ENCODE peak calls at places on chromosome 10, in eight cellular contexts. J is neural progenitor cell, Z is fibroblast of lung, H is astrocyte, G is HCT116, M is A673, V is endothelial cell of umbilical vein, N is PC-3. K is an unnamed sample. For H3K4me1, the result is how much of the 10 kb centered on the place peaks cover.

GRCh38 chr10:7696545-7696944 is 6.6 kb upstream of the ITIH2 start:
- DNase-seq in J (no peak), Z (peak), H (peak), G (no peak), M (no peak), V (no peak), N (peak), K (peak)

GRCh38 chr10:133026726-133027395 is 60.9 kb upstream of the ADGRA1 start:
- DNase-seq in J (no peak), Z (no peak), H (no peak), G (no peak), M (no peak), V (no peak), N (no peak), K (no peak)

GRCh38 chr10:73406863-73407262 is 7.0 kb downstream of the ANXA7 start:
- DNase-seq in J (no peak), Z (peak), H (peak), G (no peak), M (no peak), V (no peak), N (no peak), K (no peak)

GRCh38 chr10:44244745-44245600 is 139.9 kb downstream of the CXCL12 start:
- DNase-seq in J (no peak), Z (no peak), H (no peak), G (no peak), M (no peak), V (no peak), N (no peak), K (peak)

GRCh38 chr10:123284022-123284421 is 129.8 kb downstream of the BUB3 start:
- DNase-seq in J (no peak), Z (no peak), H (no peak), G (peak), M (no peak), V (no peak), N (peak), K (peak)

GRCh38 chr10:1560535-1561192 is 176.7 kb downstream of the ADARB2 start:
- DNase-seq in J (no peak), Z (no peak), H (no peak), G (no peak), M (no peak), V (no peak), N (no peak), K (no peak)

GRCh38 chr10:48535416-48536225 is 69.3 kb downstream of the ARHGAP22 start:
- DNase-seq in J (no peak), Z (no peak), H (no peak), G (no peak), M (no peak), V (no peak), N (peak), K (no peak)

GRCh38 chr10:43760514-43760913 is 111.8 kb upstream of the ZNF32 start:
- DNase-seq in J (no peak), Z (no peak), H (no peak), G (no peak), M (no peak), V (no peak), N (no peak), K (no peak)

GRCh38 chr10:29037348-29038113 is 251.3 kb upstream of the LYZL1 start:
- DNase-seq in J (no peak), Z (no peak), H (no peak), G (no peak), M (no peak), V (no peak), N (no peak), K (no peak)

GRCh38 chr10:117989962-117990361 is 56.8 kb downstream of the RAB11FIP2 start:
- DNase-seq in J (no peak), Z (no peak), H (no peak), G (no peak), M (no peak), V (no peak), N (no peak), K (no peak)

GRCh38 chr10:50336140-50336539 is 84.8 kb upstream of the ASAH2 start:
- DNase-seq in J (no peak), Z (no peak), H (no peak), G (no peak), M (no peak), V (no peak), N (no peak), K (no peak)

GRCh38 chr10:128859738-128860386 is 607.2 kb upstream of the MGMT start:
- DNase-seq in J (peak), Z (peak), H (no peak), G (peak), M (peak), V (no peak), N (peak), K (peak)

GRCh38 chr10:112525215-112525614 is 78.2 kb downstream of the VTI1A start:
- DNase-seq in J (no peak), Z (peak), H (peak), G (peak), M (no peak), V (no peak), N (peak), K (peak)

GRCh38 chr10:14953452-14954000 is 370 bp downstream of the DCLRE1C start:
- DNase-seq in J (peak), Z (peak), H (peak), G (peak), M (peak), V (peak), N (peak), K (peak)

GRCh38 chr10:131900350-131901152 is at the start of gene PPP2R2D:
- DNase-seq in J (peak), Z (peak), H (peak), G (peak), M (peak), V (peak), N (peak), K (peak)

GRCh38 chr10:104315486-104315921 is 22.8 kb downstream of the ITPRIP start:
- DNase-seq in J (no peak), Z (no peak), H (no peak), G (no peak), M (no peak), V (no peak), N (no peak), K (no peak)

GRCh38 chr10:79063071-79063491 is 5.7 kb upstream of the ZMIZ1 start:
- DNase-seq in J (no peak), Z (no peak), H (no peak), G (no peak), M (no peak), V (no peak), N (no peak), K (no peak)

GRCh38 chr10:125441151-125441550 is 241.8 kb downstream of the TEX36 start:
- DNase-seq in J (no peak), Z (peak), H (no peak), G (no peak), M (no peak), V (no peak), N (peak), K (peak)

GRCh38 chr10:102676916-102677315 is 32.6 kb downstream of the TRIM8 start:
- DNase-seq in J (no peak), Z (no peak), H (no peak), G (no peak), M (no peak), V (no peak), N (no peak), K (no peak)

GRCh38 chr10:124461642-124462347 is at the start of gene LHPP:
- DNase-seq in J (peak), Z (peak), H (peak), G (peak), M (peak), V (peak), N (peak), K (peak)

GRCh38 chr10:101244321-101245050 is 15.2 kb upstream of the LBX1 start:
- DNase-seq in J (no peak), Z (peak), H (peak), G (peak), M (no peak), V (no peak), N (peak), K (peak)

GRCh38 chr10:97780991-97781540 is 9.3 kb upstream of the SFRP5 start:
- DNase-seq in J (no peak), Z (no peak), H (no peak), G (no peak), M (no peak), V (no peak), N (no peak), K (no peak)

GRCh38 chr10:66778351-66778750 is 147.5 kb upstream of the LRRTM3 start:
- DNase-seq in J (no peak), Z (no peak), H (no peak), G (no peak), M (no peak), V (no peak), N (no peak), K (no peak)

GRCh38 chr10:27440478-27440877 is 63.6 kb upstream of the RAB18 start:
- DNase-seq in J (no peak), Z (no peak), H (no peak), G (no peak), M (no peak), V (no peak), N (no peak), K (no peak)

GRCh38 chr10:72800000-72800740 is 93.4 kb upstream of the OIT3 start:
- DNase-seq in J (no peak), Z (peak), H (peak), G (no peak), M (peak), V (peak), N (peak), K (peak)

GRCh38 chr10:110822708-110823291 is 48.9 kb upstream of the PDCD4 start:
- DNase-seq in J (peak), Z (no peak), H (no peak), G (no peak), M (no peak), V (no peak), N (no peak), K (no peak)

GRCh38 chr10:73264423-73264822 is 12.0 kb upstream of the MRPS16 start:
- DNase-seq in J (no peak), Z (no peak), H (no peak), G (no peak), M (no peak), V (no peak), N (no peak), K (no peak)

GRCh38 chr10:64110079-64110478 is 588.9 kb downstream of the REEP3 start:
- DNase-seq in J (no peak), Z (no peak), H (no peak), G (no peak), M (no peak), V (no peak), N (peak), K (no peak)

GRCh38 chr10:26798298-26798697 is 62.5 kb downstream of the ABI1 start:
- DNase-seq in J (no peak), Z (no peak), H (no peak), G (no peak), M (no peak), V (no peak), N (no peak), K (no peak)

GRCh38 chr10:123143162-123143824 is 4.6 kb upstream of the HMX2 start:
- DNase-seq in J (peak), Z (no peak), H (no peak), G (no peak), M (no peak), V (no peak), N (no peak), K (no peak)

GRCh38 chr10:88831709-88832108 is 19.9 kb downstream of the ANKRD22 start:
- DNase-seq in J (no peak), Z (no peak), H (no peak), G (no peak), M (no peak), V (no peak), N (no peak), K (no peak)

GRCh38 chr10:23194471-23194965 is 2.4 kb downstream of the PTF1A start:
- DNase-seq in J (no peak), Z (no peak), H (no peak), G (no peak), M (no peak), V (no peak), N (no peak), K (no peak)

GRCh38 chr10:23195846-23196200 is 3.7 kb downstream of the PTF1A start:
- DNase-seq in J (peak), Z (no peak), H (no peak), G (no peak), M (no peak), V (no peak), N (no peak), K (no peak)

GRCh38 chr10:23196201-23196600 is 4.1 kb downstream of the PTF1A start:
- DNase-seq in J (no peak), Z (no peak), H (no peak), G (no peak), M (no peak), V (no peak), N (no peak), K (no peak)

GRCh38 chr10:23193435-23194074 is 1.4 kb downstream of the PTF1A start:
- DNase-seq in J (no peak), Z (no peak), H (no peak), G (no peak), M (no peak), V (no peak), N (no peak), K (no peak)

DNA sequence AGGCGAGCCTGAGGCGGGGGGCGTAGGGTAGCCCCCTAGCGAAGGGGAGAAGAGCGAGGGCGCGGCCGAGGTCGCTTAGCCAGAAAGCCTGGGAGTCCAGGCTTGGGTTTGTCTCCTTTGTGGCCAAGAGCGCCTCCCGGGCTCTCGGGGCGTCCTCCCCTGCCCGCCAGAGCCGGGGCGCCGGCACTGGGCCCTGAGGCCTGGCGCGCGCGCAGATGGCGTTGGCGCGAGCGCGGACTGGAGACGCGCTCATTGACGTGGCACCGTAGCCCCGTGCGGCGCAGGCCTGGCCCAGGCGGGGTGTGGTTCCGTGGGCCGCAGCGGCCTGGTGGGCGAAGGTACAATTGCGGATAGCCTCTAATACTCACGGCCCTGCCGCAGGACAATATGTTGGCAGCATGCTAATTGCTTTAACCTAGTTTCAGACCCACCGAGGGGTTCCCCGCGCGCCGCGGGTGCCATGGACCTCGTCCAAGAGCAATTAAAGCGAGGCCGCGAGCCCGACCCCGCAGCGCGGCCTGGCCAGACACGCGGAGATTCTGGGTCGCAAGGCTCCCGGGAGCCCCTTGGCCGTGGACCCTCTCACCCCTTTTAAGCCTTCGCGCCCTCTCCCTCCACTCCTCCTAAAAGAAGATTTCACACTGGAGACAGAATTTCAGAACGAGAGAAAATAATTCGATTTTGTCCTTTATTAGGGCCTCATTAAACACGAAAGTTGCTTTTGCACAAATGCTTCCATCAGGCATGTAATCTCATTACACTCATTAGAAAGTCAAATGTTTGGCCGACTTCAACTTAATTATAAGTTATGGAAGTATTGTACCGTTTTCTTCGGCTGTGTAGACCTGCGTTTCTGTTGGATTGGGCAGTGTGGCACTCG is 3.1 kb downstream of the PTF1A start:
- DNase-seq in J (peak), Z (no peak), H (no peak), G (no peak), M (no peak), V (no peak), N (no peak), K (no peak)
- TF ChIP-seq EZH2 in J (peak), Z (no peak), H (peak), G (no peak), M (peak), V (peak), N (no peak), K (peak)

GRCh38 chr10:75408911-75409885 is 7.6 kb upstream of the ZNF503 start:
- DNase-seq in J (peak), Z (peak), H (no peak), G (no peak), M (no peak), V (no peak), N (peak), K (peak)

GRCh38 chr10:75410135-75410787 is 8.7 kb upstream of the ZNF503 start:
- DNase-seq in J (peak), Z (no peak), H (no peak), G (no peak), M (no peak), V (no peak), N (no peak), K (no peak)

GRCh38 chr10:75407296-75407715 is 5.7 kb upstream of the ZNF503 start:
- DNase-seq in J (peak), Z (no peak), H (no peak), G (no peak), M (no peak), V (no peak), N (peak), K (no peak)

GRCh38 chr10:75407716-75408511 is 6.3 kb upstream of the ZNF503 start:
- DNase-seq in J (peak), Z (peak), H (no peak), G (no peak), M (no peak), V (no peak), N (peak), K (peak)

GRCh38 chr10:75408512-75408881 is 6.9 kb upstream of the ZNF503 start:
- DNase-seq in J (peak), Z (no peak), H (no peak), G (no peak), M (no peak), V (no peak), N (no peak), K (peak)
- H3K27ac ChIP-seq in J (no peak), Z (no peak), H (no peak), G (peak), M (no peak), V (no peak), N (peak), K (no peak)

GRCh38 chr10:71756441-71757191 is 16.7 kb downstream of the VSIR start:
- DNase-seq in J (no peak), Z (no peak), H (no peak), G (no peak), M (no peak), V (no peak), N (no peak), K (no peak)
- H3K4me1 ChIP-seq in J (under half), Z (under half), H (under half), G (under half), M (under half), V (under half), N (under half), K (under half)

DNA sequence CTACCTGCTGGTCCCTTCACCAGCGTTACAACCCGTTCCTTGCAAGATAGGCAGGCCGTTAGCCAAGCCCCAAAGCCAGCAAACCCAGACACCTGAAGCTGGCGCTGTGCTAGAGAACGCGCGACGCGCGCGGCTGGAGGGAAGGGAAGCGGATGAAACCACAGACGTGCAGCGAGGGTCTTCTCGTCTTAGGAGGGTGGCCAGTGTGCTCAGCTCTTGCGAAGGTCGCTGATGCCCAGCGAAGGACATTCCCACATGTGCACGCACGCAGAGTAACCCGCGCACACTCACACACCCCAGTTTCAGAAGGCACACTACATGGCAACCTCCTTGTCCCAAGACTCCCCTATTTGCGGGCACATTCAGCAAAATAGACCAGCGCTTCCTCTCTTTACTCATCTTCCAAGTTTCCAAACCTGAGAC is 941 bp downstream of the TMEM26 start:
- DNase-seq in J (peak), Z (peak), H (peak), G (no peak), M (no peak), V (no peak), N (no peak), K (no peak)
- TF ChIP-seq EZH2 in J (no peak), Z (no peak), H (no peak), G (no peak), M (no peak), V (no peak), N (no peak), K (no peak)